ENCODE peak calls at places on chromosomes 11 and 22, in five cellular contexts. X is keratinocyte, N is thoracic aorta, W is RWPE2, U is Caco-2. Z is an unnamed sample.

GRCh38 chr22:23256986-23257888 is 76.9 kb downstream of the BCR start:
- DNase-seq in X (no peak), U (no peak), N (peak; percentile 65), W (no peak), Z (peak; percentile 80)

GRCh38 chr11:71309181-71309580 is 56.8 kb upstream of the SHANK2 start:
- DNase-seq in X (no peak), W (peak; percentile 7), U (peak; percentile 25), N (no peak), Z (peak; percentile 21)

GRCh38 chr11:117160826-117161225 is 16.7 kb downstream of the PAFAH1B2 start:
- DNase-seq in W (no peak), U (no peak), N (no peak), X (no peak), Z (no peak)

GRCh38 chr22:35629406-35630234 is 12.5 kb upstream of the MB start:
- DNase-seq in N (peak; percentile 73), U (no peak), X (peak; percentile 98), W (peak; percentile 96), Z (peak; percentile 91)

GRCh38 chr11:70661763-70662501 is 263.6 kb downstream of the CTTN start:
- DNase-seq in U (no peak), N (no peak), W (no peak), X (no peak), Z (no peak)

GRCh38 chr22:37260939-37261338 is 16.9 kb upstream of the RAC2 start:
- DNase-seq in W (peak; percentile 52), N (no peak), U (peak; percentile 67), X (no peak), Z (no peak)

GRCh38 chr22:36541831-36542391 is 12.9 kb upstream of the EIF3D start:
- DNase-seq in U (no peak), W (peak; percentile 82), X (peak; percentile 59), N (no peak), Z (no peak)

GRCh38 chr11:17768547-17768946 is 34.0 kb downstream of the KCNC1 start:
- DNase-seq in N (no peak), U (peak; percentile 14), W (peak; percentile 42), X (no peak), Z (no peak)

GRCh38 chr11:6079463-6079862 is 28.0 kb upstream of the OR56B4 start:
- DNase-seq in N (no peak), W (no peak), X (no peak), U (no peak), Z (no peak)

GRCh38 chr11:65424200-65425104 is 1.9 kb downstream of the NEAT1 start:
- DNase-seq in X (no peak), N (no peak), W (peak; percentile 47), U (no peak), Z (peak; percentile 77)

GRCh38 chr11:131916633-131917032 is 546.2 kb downstream of the NTM start:
- DNase-seq in U (no peak), W (no peak), N (no peak), X (no peak), Z (no peak)

GRCh38 chr11:93587858-93588581 is 44.8 kb upstream of the SMCO4 start:
- DNase-seq in N (no peak), U (no peak), W (no peak), X (no peak), Z (no peak)

GRCh38 chr11:82936261-82936660 is 34.7 kb downstream of the DDIAS start:
- DNase-seq in N (no peak), U (no peak), W (no peak), X (no peak), Z (no peak)

GRCh38 chr22:22349455-22349836 is 104.9 kb downstream of the VPREB1 start:
- DNase-seq in X (no peak), U (no peak), N (no peak), W (no peak), Z (no peak)

GRCh38 chr22:42387631-42388030 is 44.6 kb downstream of the NFAM1 start:
- DNase-seq in U (no peak), N (no peak), X (no peak), W (peak; percentile 34), Z (no peak)

GRCh38 chr11:133705873-133706272 is 139.4 kb downstream of the SPATA19 start:
- DNase-seq in N (no peak), X (no peak), W (no peak), U (no peak), Z (no peak)

GRCh38 chr11:67044496-67044895 is 12.2 kb upstream of the RHOD start:
- DNase-seq in N (no peak), U (no peak), W (no peak), X (no peak), Z (no peak)

GRCh38 chr22:35154937-35155387 is 89.0 kb downstream of the ISX start:
- DNase-seq in U (peak; percentile 75), W (no peak), X (no peak), N (no peak), Z (peak; percentile 67)

GRCh38 chr11:71322192-71322735 is 69.9 kb upstream of the SHANK2 start:
- DNase-seq in N (no peak), X (no peak), W (no peak), U (peak; percentile 35), Z (no peak)

GRCh38 chr11:131295986-131296385 is 74.4 kb upstream of the NTM start:
- DNase-seq in X (no peak), N (no peak), W (no peak), U (no peak), Z (no peak)

GRCh38 chr11:65720237-65720934 is at the start of gene RNASEH2C:
- DNase-seq in X (peak; percentile 30), U (peak; percentile 83), W (no peak), N (peak; percentile 34), Z (peak; percentile 91)

GRCh38 chr11:22792497-22792896 is 37.1 kb downstream of the SVIP start:
- DNase-seq in X (no peak), U (no peak), N (no peak), W (no peak), Z (no peak)

GRCh38 chr11:126080206-126080941 is 17.7 kb upstream of the CDON start:
- DNase-seq in U (no peak), N (no peak), W (no peak), X (no peak), Z (no peak)

GRCh38 chr11:44564198-44564597 is 1.3 kb upstream of the CD82 start:
- DNase-seq in U (no peak), W (peak; percentile 19), X (no peak), N (no peak), Z (no peak)

GRCh38 chr11:119320593-119321524 is 3.9 kb upstream of the MCAM start:
- DNase-seq in W (no peak), U (peak; percentile 50), N (no peak), X (no peak), Z (peak; percentile 92)
- H3K4me3 ChIP-seq in W (peak overlapping the region; percentile 4), U (peak overlapping the region; percentile 39), N (peak overlapping the region; percentile 72), X (peak overlapping the region; percentile 57), Z (peak overlapping the region; percentile 51)

DNA sequence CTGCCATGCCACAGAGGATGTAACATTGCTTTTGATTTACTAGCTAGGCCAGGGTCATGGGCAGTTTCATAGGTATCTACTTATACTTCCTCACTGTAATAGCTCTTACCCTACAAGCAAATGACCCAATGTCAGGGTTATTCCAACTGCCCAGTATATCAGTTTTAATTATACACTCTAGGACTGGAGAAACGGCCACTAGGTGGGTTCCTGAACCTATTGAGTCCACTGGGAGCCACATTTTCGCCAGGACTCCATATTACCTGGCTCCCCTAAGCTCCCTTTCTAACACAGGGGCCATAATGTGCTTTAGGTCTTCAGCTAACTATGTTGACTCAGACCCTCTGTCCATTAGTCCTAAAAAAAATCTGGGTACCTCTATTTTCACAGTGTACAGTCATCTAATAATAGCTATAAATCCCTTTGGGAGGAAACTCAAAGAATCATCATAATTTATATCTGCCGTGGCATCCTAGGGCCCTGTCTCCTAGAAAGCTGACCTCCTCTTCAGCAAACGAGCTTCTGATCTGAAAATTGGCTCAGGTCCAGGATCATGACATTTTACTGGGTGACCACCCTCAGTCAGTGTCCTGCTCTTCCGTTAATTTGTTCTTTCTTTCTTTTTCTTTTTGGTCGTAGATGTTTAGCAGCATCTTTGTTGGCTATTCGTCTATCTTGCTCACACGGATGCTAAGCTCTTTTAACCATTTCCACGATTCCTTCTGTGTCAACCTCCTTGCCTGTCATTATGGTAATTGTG is 244.3 kb downstream of the FAM76B start:
- DNase-seq in U (no peak), N (no peak), X (no peak), W (no peak), Z (no peak)
- TF ChIP-seq CTCF in U (peak; percentile 39), N (no peak), X (peak; percentile 4), W (no peak), Z (no peak)

GRCh38 chr11:47527186-47527585 is 25.7 kb downstream of the CELF1 start:
- DNase-seq in U (no peak), X (no peak), W (no peak), N (no peak), Z (no peak)
- H3K4me1 ChIP-seq in U (peaks cover 44% of the 10 kb centered on the region), X (peaks cover 37% of the 10 kb centered on the region), W (peaks cover 36% of the 10 kb centered on the region), N (peaks cover 46% of the 10 kb centered on the region), Z (peaks cover 60% of the 10 kb centered on the region)

DNA sequence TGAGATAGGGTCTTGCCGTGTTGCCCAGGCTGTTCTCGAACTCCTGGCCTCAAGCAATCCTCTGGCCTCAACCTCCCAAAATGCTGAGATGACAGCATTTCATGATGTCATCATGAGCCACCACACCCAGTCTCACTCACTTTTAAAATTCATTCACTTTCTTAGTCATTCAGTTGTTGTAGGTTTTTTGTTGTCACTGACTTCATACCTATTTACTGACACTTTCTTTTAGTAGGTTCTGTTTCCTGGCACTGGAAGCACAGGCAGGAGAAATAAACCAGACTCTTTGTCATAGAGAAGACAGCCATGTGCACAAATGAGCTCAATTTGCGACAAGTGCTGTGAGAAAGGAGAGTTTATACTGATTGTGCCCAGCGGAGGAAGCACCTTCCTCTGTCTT is 10.5 kb downstream of the ART5 start:
- DNase-seq in W (no peak), X (no peak), U (no peak), N (no peak), Z (no peak)
- H3K4me3 ChIP-seq in W (no peak overlapping the region), X (no peak overlapping the region), U (no peak overlapping the region), N (no peak overlapping the region), Z (no peak overlapping the region)

GRCh38 chr11:63641727-63642126 is 27.5 kb upstream of the PLAAT3 start:
- DNase-seq in X (no peak), U (no peak), W (no peak), N (no peak), Z (no peak)
- TF ChIP-seq CTCF in X (no peak), U (no peak), W (peak; percentile 33), N (no peak), Z (peak; percentile 11)